ENCODE peak calls at places on chromosome 16, in eight cellular contexts. H, V, I, Z, U, R, W and A are unnamed samples.
A peak's percentile ranks its signal among the peaks of the same experiment; 100 is the strongest.

GRCh38 chr16:49491111-49491670 is 117.6 kb downstream of the C16orf78 start:
- DNase-seq in H (no peak), V (no peak), W (no peak), R (no peak), Z (no peak), U (no peak), I (no peak), A (no peak)

GRCh38 chr16:4936181-4936990 is 562 bp downstream of the PPL start:
- DNase-seq in W (no peak), I (peak; percentile 31), Z (no peak), V (peak; percentile 49), U (no peak), H (no peak), R (no peak), A (no peak)

GRCh38 chr16:54287758-54288591 is 1.4 kb upstream of the IRX3 start:
- DNase-seq in R (no peak), Z (no peak), V (no peak), W (no peak), H (no peak), I (no peak), U (no peak), A (no peak)

GRCh38 chr16:57273359-57273758 is 11.1 kb downstream of the PLLP start:
- DNase-seq in I (no peak), W (no peak), V (no peak), H (no peak), U (no peak), Z (no peak), R (no peak), A (no peak)

GRCh38 chr16:78170360-78170928 is 71.0 kb downstream of the WWOX start:
- DNase-seq in V (no peak), W (no peak), R (no peak), Z (no peak), I (no peak), U (no peak), H (peak; percentile 19), A (no peak)

GRCh38 chr16:2529061-2529931 is 1.9 kb downstream of the CEMP1 start:
- DNase-seq in W (no peak), H (no peak), I (peak; percentile 50), V (no peak), R (no peak), Z (no peak), U (no peak), A (no peak)

GRCh38 chr16:61007694-61008093 is 1028.5 kb downstream of the CDH8 start:
- DNase-seq in I (no peak), R (no peak), U (no peak), Z (no peak), V (no peak), W (no peak), H (no peak), A (no peak)

GRCh38 chr16:2787406-2787805 is at the start of gene PRSS33:
- DNase-seq in W (no peak), V (no peak), R (no peak), H (no peak), Z (no peak), I (no peak), U (no peak), A (no peak)

GRCh38 chr16:85029413-85029794 is 1.8 kb downstream of the KIAA0513 start:
- DNase-seq in V (peak; percentile 75), R (peak; percentile 41), W (peak; percentile 52), Z (no peak), I (peak; percentile 27), U (peak; percentile 37), H (peak; percentile 37), A (no peak)